ENCODE peak calls at places on chromosome 12, in seven cellular contexts. One of them, this sample, is unnamed.

GRCh38 chr12:52796839-52797528 is 1.1 kb upstream of the KRT3 start:
- DNase-seq in testis: no peak
- DNase-seq in Peyer's patch: no peak
- DNase-seq in sigmoid colon: no peak
- DNase-seq in breast epithelium: no peak
- DNase-seq in adrenal gland: no peak
- DNase-seq in stomach: no peak
- DNase-seq in this sample: no peak

GRCh38 chr12:51820721-51821422 is 27.6 kb downstream of the FIGNL2 start:
- DNase-seq in sigmoid colon: no peak
- DNase-seq in stomach: peak; percentile 60
- DNase-seq in testis: peak; percentile 82
- DNase-seq in adrenal gland: no peak
- DNase-seq in Peyer's patch: peak; percentile 86
- DNase-seq in breast epithelium: no peak
- DNase-seq in this sample: peak; percentile 75

GRCh38 chr12:80044694-80045046 is 54.7 kb upstream of the OTOGL start:
- DNase-seq in stomach: no peak
- DNase-seq in breast epithelium: no peak
- DNase-seq in adrenal gland: peak; percentile 10
- DNase-seq in Peyer's patch: no peak
- DNase-seq in sigmoid colon: no peak
- DNase-seq in testis: no peak
- DNase-seq in this sample: no peak

GRCh38 chr12:100927825-100928224 is 133.2 kb downstream of the ANO4 start:
- DNase-seq in Peyer's patch: no peak
- DNase-seq in sigmoid colon: no peak
- DNase-seq in testis: no peak
- DNase-seq in breast epithelium: no peak
- DNase-seq in stomach: no peak
- DNase-seq in adrenal gland: no peak
- DNase-seq in this sample: no peak

GRCh38 chr12:121568971-121569808 is 11.6 kb downstream of the KDM2B start:
- DNase-seq in stomach: no peak
- DNase-seq in Peyer's patch: no peak
- DNase-seq in breast epithelium: no peak
- DNase-seq in sigmoid colon: peak; percentile 76
- DNase-seq in testis: no peak
- DNase-seq in adrenal gland: peak; percentile 22
- DNase-seq in this sample: no peak

GRCh38 chr12:104249017-104249416 is 33.4 kb downstream of the TXNRD1 start:
- DNase-seq in sigmoid colon: no peak
- DNase-seq in Peyer's patch: no peak
- DNase-seq in testis: no peak
- DNase-seq in adrenal gland: no peak
- DNase-seq in breast epithelium: no peak
- DNase-seq in stomach: no peak
- DNase-seq in this sample: no peak

GRCh38 chr12:31120392-31121008 is 46.8 kb downstream of the DDX11 start:
- DNase-seq in stomach: no peak
- DNase-seq in Peyer's patch: no peak
- DNase-seq in adrenal gland: no peak
- DNase-seq in breast epithelium: no peak
- DNase-seq in sigmoid colon: no peak
- DNase-seq in testis: no peak
- DNase-seq in this sample: no peak

GRCh38 chr12:124545508-124546418 is 21.6 kb downstream of the NCOR2 start:
- DNase-seq in sigmoid colon: no peak
- DNase-seq in breast epithelium: no peak
- DNase-seq in stomach: no peak
- DNase-seq in adrenal gland: peak; percentile 93
- DNase-seq in testis: no peak
- DNase-seq in Peyer's patch: peak; percentile 67
- DNase-seq in this sample: no peak

GRCh38 chr12:55847603-55848329 is 5.0 kb upstream of the MMP19 start:
- DNase-seq in sigmoid colon: peak; percentile 98
- DNase-seq in testis: peak; percentile 90
- DNase-seq in adrenal gland: peak; percentile 87
- DNase-seq in breast epithelium: no peak
- DNase-seq in Peyer's patch: peak; percentile 88
- DNase-seq in stomach: peak; percentile 66
- DNase-seq in this sample: peak; percentile 52

GRCh38 chr12:76764856-76765255 is 941 bp downstream of the ZDHHC17 start:
- DNase-seq in breast epithelium: no peak
- DNase-seq in adrenal gland: no peak
- DNase-seq in sigmoid colon: no peak
- DNase-seq in testis: peak; percentile 42
- DNase-seq in stomach: no peak
- DNase-seq in Peyer's patch: no peak
- DNase-seq in this sample: no peak

GRCh38 chr12:105107176-105107496 is 395 bp upstream of the WASHC4 start:
- DNase-seq in stomach: no peak
- DNase-seq in sigmoid colon: peak; percentile 68
- DNase-seq in Peyer's patch: no peak
- DNase-seq in adrenal gland: peak; percentile 61
- DNase-seq in breast epithelium: no peak
- DNase-seq in testis: no peak
- DNase-seq in this sample: no peak

GRCh38 chr12:31218203-31219025 is 107.5 kb downstream of the SINHCAF start:
- DNase-seq in stomach: no peak
- DNase-seq in breast epithelium: no peak
- DNase-seq in Peyer's patch: no peak
- DNase-seq in sigmoid colon: no peak
- DNase-seq in adrenal gland: no peak
- DNase-seq in testis: no peak
- DNase-seq in this sample: no peak

GRCh38 chr12:58443273-58443980 is 476.9 kb downstream of the LRIG3 start:
- DNase-seq in breast epithelium: no peak
- DNase-seq in testis: peak; percentile 17
- DNase-seq in Peyer's patch: no peak
- DNase-seq in sigmoid colon: no peak
- DNase-seq in stomach: no peak
- DNase-seq in adrenal gland: peak; percentile 38
- DNase-seq in this sample: no peak

GRCh38 chr12:31702047-31702446 is 26.8 kb downstream of the AMN1 start:
- DNase-seq in Peyer's patch: no peak
- DNase-seq in breast epithelium: no peak
- DNase-seq in testis: no peak
- DNase-seq in sigmoid colon: no peak
- DNase-seq in stomach: no peak
- DNase-seq in adrenal gland: peak; percentile 6
- DNase-seq in this sample: no peak

GRCh38 chr12:662541-663292 is 528 bp downstream of the NINJ2 start:
- DNase-seq in stomach: no peak
- DNase-seq in sigmoid colon: no peak
- DNase-seq in Peyer's patch: no peak
- DNase-seq in breast epithelium: no peak
- DNase-seq in adrenal gland: no peak
- DNase-seq in testis: no peak
- DNase-seq in this sample: no peak

GRCh38 chr12:93954160-93955112 is 193.9 kb upstream of the PLXNC1 start:
- DNase-seq in breast epithelium: no peak
- DNase-seq in sigmoid colon: peak; percentile 82
- DNase-seq in testis: peak; percentile 47
- DNase-seq in stomach: no peak
- DNase-seq in adrenal gland: no peak
- DNase-seq in Peyer's patch: no peak
- DNase-seq in this sample: peak; percentile 8

GRCh38 chr12:111404362-111405148 is 1.2 kb upstream of the SH2B3 start:
- DNase-seq in sigmoid colon: peak; percentile 80
- DNase-seq in Peyer's patch: peak; percentile 65
- DNase-seq in testis: no peak
- DNase-seq in adrenal gland: peak; percentile 30
- DNase-seq in stomach: no peak
- DNase-seq in breast epithelium: no peak
- DNase-seq in this sample: peak; percentile 39

GRCh38 chr12:111407371-111408115 is 1.8 kb downstream of the SH2B3 start:
- DNase-seq in sigmoid colon: no peak
- DNase-seq in Peyer's patch: no peak
- DNase-seq in adrenal gland: no peak
- DNase-seq in stomach: no peak
- DNase-seq in testis: no peak
- DNase-seq in breast epithelium: no peak
- DNase-seq in this sample: no peak

GRCh38 chr12:111406474-111407370 is 999 bp downstream of the SH2B3 start:
- DNase-seq in Peyer's patch: peak; percentile 76
- DNase-seq in stomach: no peak
- DNase-seq in breast epithelium: no peak
- DNase-seq in testis: no peak
- DNase-seq in sigmoid colon: peak; percentile 81
- DNase-seq in adrenal gland: peak; percentile 60
- DNase-seq in this sample: no peak

GRCh38 chr12:111405149-111405855 is 421 bp upstream of the SH2B3 start:
- DNase-seq in Peyer's patch: peak; percentile 99
- DNase-seq in adrenal gland: peak; percentile 97
- DNase-seq in breast epithelium: peak; percentile 85
- DNase-seq in stomach: peak; percentile 97
- DNase-seq in sigmoid colon: peak; percentile 95
- DNase-seq in testis: peak; percentile 98
- DNase-seq in this sample: peak; percentile 99

DNA sequence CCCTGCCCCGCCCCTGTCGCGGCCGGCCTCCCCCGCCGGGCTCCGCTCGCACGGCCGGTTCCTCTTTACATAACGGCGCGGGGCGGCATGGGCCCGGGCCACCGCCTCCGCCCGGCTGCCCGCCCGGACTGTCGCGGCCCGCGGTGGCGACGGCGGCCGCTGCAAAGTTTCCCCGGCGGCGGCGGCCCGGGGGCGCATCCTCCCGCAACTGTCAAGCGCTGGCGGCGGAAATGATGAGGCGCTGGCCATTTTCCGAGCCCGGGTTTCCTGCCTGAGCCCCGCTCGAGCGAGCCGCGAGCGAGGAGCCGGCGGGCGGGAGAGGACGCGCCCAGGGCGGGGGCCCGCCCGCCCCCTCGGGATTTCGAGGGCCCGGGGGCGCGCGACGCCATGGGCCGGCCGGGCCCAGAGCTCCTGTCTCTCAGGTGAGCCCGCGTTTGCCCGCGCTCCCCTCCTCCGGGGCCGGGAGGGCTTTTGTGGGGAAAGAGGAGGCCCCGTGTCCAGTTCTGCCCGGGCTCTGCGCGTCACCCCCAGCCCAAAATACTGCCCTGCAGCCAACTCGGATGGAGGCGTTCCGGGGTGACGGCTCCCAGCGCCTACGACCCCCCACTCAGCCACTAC is at the start of gene SH2B3:
- DNase-seq in adrenal gland: no peak
- DNase-seq in stomach: no peak
- DNase-seq in sigmoid colon: no peak
- DNase-seq in Peyer's patch: no peak
- DNase-seq in breast epithelium: no peak
- DNase-seq in testis: no peak
- DNase-seq in this sample: no peak
- TF ChIP-seq POLR2A in adrenal gland: peak; percentile 74
- TF ChIP-seq POLR2A in stomach: no peak
- TF ChIP-seq POLR2A in sigmoid colon: no peak
- TF ChIP-seq POLR2A in Peyer's patch: no peak
- TF ChIP-seq POLR2A in breast epithelium: no peak
- TF ChIP-seq POLR2A in testis: no peak
- TF ChIP-seq POLR2A in this sample: peak; percentile 12

DNA sequence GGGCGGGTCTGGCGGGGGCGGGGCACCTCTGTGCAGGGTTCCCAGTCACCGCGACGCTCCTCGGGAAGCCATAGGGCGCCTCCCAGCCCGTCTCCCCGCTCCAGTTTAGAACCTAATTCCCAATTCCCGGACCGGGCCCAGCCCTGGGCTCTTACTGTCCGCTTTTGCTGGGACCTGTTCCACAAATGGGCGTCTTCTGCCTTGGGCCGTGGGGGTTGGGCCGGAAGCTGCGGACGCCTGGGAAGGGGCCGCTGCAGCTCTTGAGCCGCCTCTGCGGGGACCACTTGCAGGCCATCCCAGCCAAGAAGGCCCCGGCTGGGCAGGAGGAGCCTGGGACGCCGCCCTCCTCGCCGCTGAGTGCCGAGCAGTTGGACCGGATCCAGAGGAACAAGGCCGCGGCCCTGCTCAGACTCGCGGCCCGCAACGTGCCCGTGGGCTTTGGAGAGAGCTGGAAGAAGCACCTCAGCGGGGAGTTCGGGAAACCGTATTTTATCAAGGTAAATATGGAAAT is 800 bp downstream of the UNG start:
- DNase-seq in testis: no peak
- DNase-seq in Peyer's patch: no peak
- DNase-seq in stomach: peak; percentile 65
- DNase-seq in breast epithelium: peak; percentile 69
- DNase-seq in adrenal gland: peak; percentile 86
- DNase-seq in sigmoid colon: peak; percentile 87
- DNase-seq in this sample: peak; percentile 65
- TF ChIP-seq POLR2A in testis: no peak
- TF ChIP-seq POLR2A in Peyer's patch: peak; percentile 57
- TF ChIP-seq POLR2A in stomach: no peak
- TF ChIP-seq POLR2A in breast epithelium: no peak
- TF ChIP-seq POLR2A in adrenal gland: peak; percentile 82
- TF ChIP-seq POLR2A in sigmoid colon: peak; percentile 52
- TF ChIP-seq POLR2A in this sample: peak; percentile 58

GRCh38 chr12:110348431-110349059 is 55.0 kb downstream of the ANAPC7 start:
- DNase-seq in breast epithelium: no peak
- DNase-seq in adrenal gland: no peak
- DNase-seq in stomach: no peak
- DNase-seq in sigmoid colon: no peak
- DNase-seq in testis: no peak
- DNase-seq in Peyer's patch: peak; percentile 37
- DNase-seq in this sample: no peak
- TF ChIP-seq POLR2A in breast epithelium: no peak
- TF ChIP-seq POLR2A in adrenal gland: no peak
- TF ChIP-seq POLR2A in stomach: no peak
- TF ChIP-seq POLR2A in sigmoid colon: no peak
- TF ChIP-seq POLR2A in testis: no peak
- TF ChIP-seq POLR2A in Peyer's patch: no peak
- TF ChIP-seq POLR2A in this sample: no peak

GRCh38 chr12:89353188-89353822 is 1.0 kb upstream of the DUSP6 start:
- DNase-seq in testis: peak; percentile 57
- DNase-seq in adrenal gland: peak; percentile 53
- DNase-seq in stomach: peak; percentile 73
- DNase-seq in breast epithelium: peak; percentile 74
- DNase-seq in Peyer's patch: peak; percentile 80
- DNase-seq in sigmoid colon: peak; percentile 86
- DNase-seq in this sample: peak; percentile 88

GRCh38 chr12:89351489-89352241 is 636 bp downstream of the DUSP6 start:
- DNase-seq in adrenal gland: peak; percentile 10
- DNase-seq in Peyer's patch: peak; percentile 80
- DNase-seq in sigmoid colon: peak; percentile 71
- DNase-seq in breast epithelium: no peak
- DNase-seq in stomach: peak; percentile 47
- DNase-seq in testis: peak; percentile 58
- DNase-seq in this sample: peak; percentile 67

GRCh38 chr12:89350661-89351488 is 1.4 kb downstream of the DUSP6 start:
- DNase-seq in stomach: no peak
- DNase-seq in breast epithelium: no peak
- DNase-seq in Peyer's patch: peak; percentile 54
- DNase-seq in adrenal gland: peak; percentile 9
- DNase-seq in testis: no peak
- DNase-seq in sigmoid colon: peak; percentile 69
- DNase-seq in this sample: peak; percentile 31

GRCh38 chr12:89352492-89353187 is at the start of gene DUSP6:
- DNase-seq in stomach: peak; percentile 92
- DNase-seq in Peyer's patch: peak; percentile 98
- DNase-seq in testis: peak; percentile 96
- DNase-seq in sigmoid colon: peak; percentile 97
- DNase-seq in breast epithelium: peak; percentile 93
- DNase-seq in adrenal gland: peak; percentile 87
- DNase-seq in this sample: peak; percentile 97

DNA sequence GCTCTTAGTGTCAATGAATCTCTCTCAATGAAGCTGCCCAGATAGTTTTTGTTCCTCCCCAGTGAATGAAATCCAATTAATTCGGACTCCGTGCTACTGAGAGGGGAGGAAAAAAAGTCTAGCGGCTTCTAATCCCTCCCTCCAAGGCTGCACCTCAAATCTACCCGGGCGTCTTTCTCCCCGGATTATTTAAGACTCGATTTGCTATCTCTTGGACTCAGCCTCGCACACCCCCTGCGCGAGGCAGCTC is 134 bp downstream of the DUSP6 start:
- DNase-seq in breast epithelium: no peak
- DNase-seq in testis: no peak
- DNase-seq in sigmoid colon: no peak
- DNase-seq in adrenal gland: no peak
- DNase-seq in Peyer's patch: no peak
- DNase-seq in stomach: no peak
- DNase-seq in this sample: no peak
- TF ChIP-seq POLR2A in breast epithelium: no peak
- TF ChIP-seq POLR2A in testis: no peak
- TF ChIP-seq POLR2A in sigmoid colon: peak; percentile 91
- TF ChIP-seq POLR2A in adrenal gland: peak; percentile 89
- TF ChIP-seq POLR2A in Peyer's patch: peak; percentile 99
- TF ChIP-seq POLR2A in stomach: no peak
- TF ChIP-seq POLR2A in this sample: peak; percentile 96

This sample was measured in body of pancreas.